ENCODE peak calls at places on chromosomes 12 and 14, in six cellular contexts. R is A172, G is bronchial epithelial cell, Z is aorta, Q is ureter, A is NCI-H1105. N is an unnamed sample.

GRCh38 chr14:22535126-22535525 is 53.9 kb downstream of the DAD1 start:
- DNase-seq in Q (no peak), A (no peak), Z (no peak), G (no peak), R (no peak), N (no peak)

GRCh38 chr14:80055912-80056801 is 155.1 kb downstream of the DIO2 start:
- DNase-seq in A (peak; percentile 7), G (peak; percentile 48), Q (peak; percentile 44), R (peak; percentile 45), Z (peak; percentile 41), N (peak; percentile 57)

GRCh38 chr12:25458047-25458552 is 95.0 kb downstream of the LMNTD1 start:
- DNase-seq in A (peak; percentile 29), Q (no peak), Z (no peak), R (peak; percentile 93), G (peak; percentile 96), N (peak; percentile 99)

GRCh38 chr12:123617144-123617543 is 15.2 kb downstream of the DDX55 start:
- DNase-seq in Q (no peak), G (no peak), Z (no peak), R (no peak), A (no peak), N (no peak)

GRCh38 chr12:85713368-85713767 is 122.8 kb downstream of the RASSF9 start:
- DNase-seq in A (no peak), Z (no peak), G (no peak), Q (no peak), R (no peak), N (no peak)

GRCh38 chr12:51320311-51320694 is 3.7 kb downstream of the BIN2 start:
- DNase-seq in Q (no peak), Z (no peak), A (no peak), G (no peak), R (no peak), N (no peak)

GRCh38 chr12:93448796-93449195 is 7.0 kb upstream of the UBE2N start:
- DNase-seq in A (no peak), Z (no peak), G (peak; percentile 61), Q (no peak), R (no peak), N (no peak)

GRCh38 chr14:105745433-105746123 is 219.2 kb downstream of the TMEM121 start:
- DNase-seq in A (no peak), Q (peak; percentile 17), R (no peak), Z (no peak), G (no peak), N (no peak)

GRCh38 chr12:117072736-117073475 is 26.3 kb downstream of the TESC start:
- DNase-seq in G (no peak), Z (peak; percentile 8), Q (no peak), R (no peak), A (no peak), N (no peak)

GRCh38 chr12:78584695-78585094 is 279.9 kb upstream of the SYT1 start:
- DNase-seq in G (peak; percentile 29), R (no peak), Q (no peak), Z (no peak), A (no peak), N (no peak)

GRCh38 chr12:115910057-115910456 is 367.4 kb downstream of the MED13L start:
- DNase-seq in G (no peak), Q (no peak), A (no peak), R (no peak), Z (no peak), N (no peak)

GRCh38 chr14:49478784-49479183 is 107.4 kb downstream of the RPS29 start:
- DNase-seq in A (no peak), G (no peak), R (no peak), Z (no peak), Q (no peak), N (no peak)

GRCh38 chr14:24385524-24385923 is 13.3 kb upstream of the NYNRIN start:
- DNase-seq in G (no peak), R (no peak), Q (no peak), A (no peak), Z (no peak), N (no peak)

GRCh38 chr12:2375871-2376270 is 323.1 kb downstream of the CACNA1C start:
- DNase-seq in Q (no peak), R (no peak), G (no peak), Z (no peak), A (no peak), N (no peak)

GRCh38 chr12:104603545-104603973 is 146.8 kb downstream of the CHST11 start:
- DNase-seq in R (peak; percentile 78), G (peak; percentile 91), A (no peak), Q (no peak), Z (no peak), N (peak; percentile 41)

GRCh38 chr12:128970110-128970509 is 116.8 kb downstream of the GLT1D1 start:
- DNase-seq in A (no peak), Q (no peak), G (no peak), Z (no peak), R (no peak), N (no peak)

GRCh38 chr12:63440063-63440462 is 228.2 kb downstream of the DPY19L2 start:
- DNase-seq in A (no peak), R (no peak), G (no peak), Q (no peak), Z (no peak), N (no peak)

N was measured in HFFc6.